ENCODE peak calls at places on chromosomes 7 and 10, in nine cellular contexts. A, M, R, J, I, O, G, N and W are unnamed samples. For H3K9me2, the result is how much of the 10 kb centered on the place peaks cover.

GRCh38 chr7:133829336-133829897 is 297.7 kb upstream of the LRGUK start:
- DNase-seq in A (no peak), M (no peak), R (no peak), J (no peak), I (no peak), O (no peak), G (no peak), N (no peak), W (no peak)

GRCh38 chr7:142943706-142944268 is 4.5 kb downstream of the LLCFC1 start:
- DNase-seq in A (no peak), M (no peak), R (no peak), J (no peak), I (no peak), O (no peak), G (no peak), N (no peak), W (no peak)

GRCh38 chr10:62655337-62655994 is 149.1 kb upstream of the ADO start:
- DNase-seq in A (peak), M (no peak), R (no peak), J (no peak), I (no peak), O (no peak), G (no peak), N (no peak), W (no peak)

GRCh38 chr7:135428011-135428410 is 81.9 kb downstream of the CNOT4 start:
- DNase-seq in A (no peak), M (no peak), R (peak), J (no peak), I (no peak), O (no peak), G (no peak), N (no peak), W (no peak)

GRCh38 chr10:14532473-14533251 is 201.9 kb upstream of the FRMD4A start:
- DNase-seq in A (no peak), M (no peak), R (no peak), J (no peak), I (peak), O (peak), G (no peak), N (no peak), W (peak)

GRCh38 chr10:103231047-103231551 is 14.6 kb upstream of the RPEL1 start:
- DNase-seq in A (no peak), M (peak), R (peak), J (no peak), I (peak), O (peak), G (no peak), N (no peak), W (peak)

GRCh38 chr7:64528770-64529169 is 34.1 kb downstream of the ZNF680 start:
- DNase-seq in A (no peak), M (no peak), R (no peak), J (no peak), I (no peak), O (no peak), G (no peak), N (no peak), W (no peak)

GRCh38 chr7:35647171-35647574 is 47.8 kb downstream of the HERPUD2 start:
- DNase-seq in A (no peak), M (no peak), R (peak), J (peak), I (no peak), O (no peak), G (no peak), N (peak), W (peak)

GRCh38 chr10:113425596-113425995 is 127.3 kb upstream of the HABP2 start:
- DNase-seq in A (no peak), M (no peak), R (no peak), J (no peak), I (no peak), O (peak), G (no peak), N (no peak), W (no peak)

GRCh38 chr7:42235734-42236133 is 1.3 kb downstream of the GLI3 start:
- DNase-seq in A (no peak), M (no peak), R (no peak), J (no peak), I (no peak), O (no peak), G (no peak), N (no peak), W (peak)

GRCh38 chr7:129017933-129018538 is 36.9 kb downstream of the TNPO3 start:
- DNase-seq in A (peak), M (no peak), R (no peak), J (no peak), I (no peak), O (no peak), G (peak), N (no peak), W (no peak)

GRCh38 chr7:22110227-22110839 is 164.6 kb upstream of the CDCA7L start:
- DNase-seq in A (peak), M (peak), R (peak), J (peak), I (peak), O (peak), G (peak), N (peak), W (peak)

GRCh38 chr7:103843689-103844480 is 145.6 kb downstream of the RELN start:
- DNase-seq in A (no peak), M (no peak), R (no peak), J (no peak), I (no peak), O (no peak), G (no peak), N (no peak), W (no peak)

GRCh38 chr7:140982508-140982907 is 32.2 kb downstream of the MRPS33 start:
- DNase-seq in A (no peak), M (no peak), R (no peak), J (no peak), I (no peak), O (peak), G (no peak), N (peak), W (no peak)

GRCh38 chr7:80312139-80312661 is 177.6 kb downstream of the GNAI1 start:
- DNase-seq in A (no peak), M (no peak), R (peak), J (no peak), I (peak), O (peak), G (no peak), N (no peak), W (peak)

GRCh38 chr7:75879771-75880184 is 944 bp downstream of the RHBDD2 start:
- DNase-seq in A (peak), M (no peak), R (peak), J (peak), I (no peak), O (no peak), G (peak), N (no peak), W (no peak)

GRCh38 chr10:118816471-118817168 is 61.9 kb upstream of the CACUL1 start:
- DNase-seq in A (no peak), M (no peak), R (no peak), J (no peak), I (no peak), O (no peak), G (no peak), N (no peak), W (no peak)

GRCh38 chr10:45673074-45673628 is 579 bp upstream of the ZFAND4 start:
- DNase-seq in A (no peak), M (no peak), R (peak), J (no peak), I (no peak), O (no peak), G (peak), N (no peak), W (peak)

GRCh38 chr10:100999742-101000601 is at the start of gene LZTS2:
- DNase-seq in A (no peak), M (no peak), R (peak), J (peak), I (no peak), O (no peak), G (no peak), N (peak), W (peak)

GRCh38 chr7:33644489-33644888 is 260.9 kb upstream of the BMPER start:
- DNase-seq in A (no peak), M (no peak), R (no peak), J (no peak), I (no peak), O (no peak), G (no peak), N (no peak), W (no peak)

GRCh38 chr10:132971448-132972148 is 29.2 kb upstream of the CFAP46 start:
- DNase-seq in A (no peak), M (no peak), R (peak), J (peak), I (no peak), O (no peak), G (no peak), N (no peak), W (no peak)

GRCh38 chr7:56033671-56034432 is 17.4 kb downstream of the PSPH start:
- DNase-seq in A (peak), M (peak), R (peak), J (peak), I (peak), O (peak), G (peak), N (peak), W (peak)

GRCh38 chr7:84207025-84207424 is 12.4 kb upstream of the SEMA3A start:
- DNase-seq in A (no peak), M (no peak), R (peak), J (no peak), I (no peak), O (no peak), G (no peak), N (no peak), W (no peak)

GRCh38 chr10:52011113-52011512 is 303.0 kb upstream of the DKK1 start:
- DNase-seq in A (no peak), M (no peak), R (no peak), J (no peak), I (no peak), O (no peak), G (no peak), N (no peak), W (no peak)

GRCh38 chr7:56175086-56175760 is 59.0 kb upstream of the NUPR2 start:
- DNase-seq in A (no peak), M (no peak), R (no peak), J (peak), I (no peak), O (no peak), G (no peak), N (no peak), W (no peak)

GRCh38 chr10:121627810-121628209 is 29.6 kb upstream of the FGFR2 start:
- DNase-seq in A (no peak), M (no peak), R (no peak), J (no peak), I (no peak), O (peak), G (no peak), N (no peak), W (peak)

GRCh38 chr7:8065356-8065813 is 96.8 kb downstream of the GLCCI1 start:
- DNase-seq in A (no peak), M (no peak), R (no peak), J (no peak), I (no peak), O (no peak), G (no peak), N (no peak), W (no peak)

GRCh38 chr7:75623390-75624133 is 115.2 kb downstream of the HIP1 start:
- DNase-seq in A (no peak), M (no peak), R (peak), J (no peak), I (no peak), O (no peak), G (no peak), N (no peak), W (no peak)

GRCh38 chr10:100825325-100825875 is 80.0 kb downstream of the PAX2 start:
- DNase-seq in A (no peak), M (no peak), R (no peak), J (no peak), I (no peak), O (no peak), G (no peak), N (no peak), W (no peak)

GRCh38 chr10:30062090-30062489 is 2.7 kb upstream of the JCAD start:
- DNase-seq in A (no peak), M (no peak), R (no peak), J (no peak), I (no peak), O (no peak), G (no peak), N (no peak), W (no peak)

GRCh38 chr7:115338016-115338415 is 416.1 kb downstream of the MDFIC start:
- DNase-seq in A (no peak), M (no peak), R (no peak), J (no peak), I (no peak), O (no peak), G (no peak), N (no peak), W (no peak)

GRCh38 chr7:82348251-82348650 is 95.3 kb downstream of the CACNA2D1 start:
- DNase-seq in A (no peak), M (no peak), R (no peak), J (no peak), I (no peak), O (no peak), G (no peak), N (no peak), W (no peak)

GRCh38 chr10:6215241-6215640 is 12.5 kb downstream of the PFKFB3 start:
- DNase-seq in A (no peak), M (no peak), R (no peak), J (no peak), I (no peak), O (no peak), G (no peak), N (no peak), W (no peak)

GRCh38 chr7:155844019-155844453 is 31.8 kb upstream of the SHH start:
- DNase-seq in A (no peak), M (no peak), R (no peak), J (no peak), I (peak), O (peak), G (no peak), N (no peak), W (peak)

GRCh38 chr7:128378637-128379036 is 17.1 kb upstream of the PRRT4 start:
- DNase-seq in A (no peak), M (no peak), R (no peak), J (peak), I (no peak), O (no peak), G (no peak), N (no peak), W (no peak)

GRCh38 chr10:26881600-26882331 is 21.0 kb upstream of the ABI1 start:
- DNase-seq in A (peak), M (peak), R (peak), J (peak), I (no peak), O (peak), G (peak), N (peak), W (peak)

GRCh38 chr7:47664650-47665049 is 82.7 kb upstream of the TNS3 start:
- DNase-seq in A (no peak), M (no peak), R (no peak), J (no peak), I (no peak), O (no peak), G (no peak), N (no peak), W (peak)

GRCh38 chr7:94412762-94413322 is 18.1 kb downstream of the COL1A2 start:
- DNase-seq in A (no peak), M (no peak), R (no peak), J (no peak), I (no peak), O (no peak), G (no peak), N (no peak), W (no peak)
- H3K9me2 ChIP-seq in A (under half), M (under half), R (under half), J (under half), I (under half), O (under half), G (under half), N (under half), W (under half)

GRCh38 chr7:30380294-30380693 is 95.9 kb downstream of the ZNRF2 start:
- DNase-seq in A (no peak), M (no peak), R (no peak), J (no peak), I (no peak), O (no peak), G (no peak), N (no peak), W (no peak)
- H3K4me2 ChIP-seq in A (no peak), M (no peak), R (no peak), J (no peak), I (no peak), O (no peak), G (no peak), N (no peak), W (no peak)

GRCh38 chr7:4523219-4523618 is 158.9 kb upstream of the FOXK1 start:
- DNase-seq in A (no peak), M (no peak), R (no peak), J (peak), I (no peak), O (no peak), G (no peak), N (no peak), W (no peak)

GRCh38 chr7:4519819-4520520 is 162.1 kb upstream of the FOXK1 start:
- DNase-seq in A (no peak), M (no peak), R (peak), J (no peak), I (no peak), O (no peak), G (no peak), N (no peak), W (no peak)

GRCh38 chr7:4527988-4528641 is 154.0 kb upstream of the FOXK1 start:
- DNase-seq in A (no peak), M (peak), R (no peak), J (no peak), I (no peak), O (no peak), G (no peak), N (no peak), W (no peak)

GRCh38 chr7:4525884-4526283 is 156.2 kb upstream of the FOXK1 start:
- DNase-seq in A (no peak), M (no peak), R (no peak), J (no peak), I (no peak), O (no peak), G (no peak), N (no peak), W (no peak)

GRCh38 chr7:4523873-4524272 is 158.2 kb upstream of the FOXK1 start:
- DNase-seq in A (no peak), M (no peak), R (no peak), J (no peak), I (no peak), O (no peak), G (no peak), N (no peak), W (no peak)
- H3K9me2 ChIP-seq in A (under half), M (under half), R (under half), J (under half), I (under half), O (under half), G (under half), N (under half), W (under half)

DNA sequence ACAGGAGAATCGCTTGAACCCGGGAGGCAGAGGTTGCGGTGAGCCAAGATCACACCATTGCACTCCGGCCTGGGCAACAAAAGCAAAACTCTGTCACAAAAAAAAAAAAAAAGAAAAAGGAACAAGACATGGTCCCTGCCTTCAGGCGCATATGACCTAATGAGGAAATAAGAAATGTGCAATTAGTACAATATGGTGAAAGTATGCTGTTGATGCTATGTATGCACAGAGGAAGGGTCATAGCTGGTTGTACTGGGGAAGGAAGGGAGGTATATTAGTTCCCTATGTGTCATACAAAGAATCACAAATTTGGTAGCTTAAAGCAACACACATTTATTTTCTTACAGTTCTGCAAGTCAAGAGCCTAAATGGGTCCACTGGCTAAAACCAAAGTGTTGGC is 97.8 kb upstream of the MPP7 start:
- DNase-seq in A (no peak), M (no peak), R (no peak), J (no peak), I (no peak), O (no peak), G (no peak), N (no peak), W (no peak)
- H3K4me2 ChIP-seq in A (no peak), M (no peak), R (no peak), J (no peak), I (no peak), O (no peak), G (no peak), N (no peak), W (no peak)